ENCODE peak calls at places on chromosomes 2 and 18, in eight cellular contexts. V is Karpas-422, U is activated gamma-delta T cell treated with Interleukin-2 at 50 U/mL for 16 hours, B is neural crest cell, D is SK-N-SH, C is tibial nerve, N is NCI-H1436, E is EL. Z is an unnamed sample.
A peak's percentile ranks its signal among the peaks of the same experiment; 100 is the strongest.

GRCh38 chr18:38459086-38459485 is 893.5 kb upstream of the CELF4 start:
- DNase-seq in N (no peak), E (no peak), C (no peak), U (no peak), D (no peak), B (no peak), V (no peak), Z (no peak)

GRCh38 chr18:70490008-70490933 is 201.4 kb downstream of the SOCS6 start:
- DNase-seq in D (peak; percentile 47), C (peak; percentile 59), B (peak; percentile 51), V (peak; percentile 90), N (peak; percentile 49), U (peak; percentile 21), E (peak; percentile 58), Z (peak; percentile 61)

GRCh38 chr18:26971327-26971918 is 105.9 kb upstream of the AQP4 start:
- DNase-seq in V (no peak), U (no peak), E (no peak), B (no peak), N (no peak), D (no peak), C (no peak), Z (no peak)

GRCh38 chr2:72781500-72781899 is 44.3 kb downstream of the EXOC6B start:
- DNase-seq in D (no peak), B (no peak), V (no peak), U (no peak), E (peak; percentile 12), N (no peak), C (no peak), Z (no peak)

GRCh38 chr18:12741351-12741750 is 38.5 kb downstream of the PSMG2 start:
- DNase-seq in D (peak; percentile 46), B (no peak), E (peak; percentile 96), N (peak; percentile 8), C (no peak), U (no peak), V (no peak), Z (no peak)

GRCh38 chr18:46894124-46894523 is 23.2 kb downstream of the PIAS2 start:
- DNase-seq in V (no peak), E (no peak), N (no peak), U (no peak), C (no peak), D (no peak), B (no peak), Z (no peak)

GRCh38 chr2:131054488-131054887 is 38.8 kb downstream of the FAM168B start:
- DNase-seq in E (no peak), B (no peak), U (no peak), V (no peak), C (no peak), N (no peak), D (no peak), Z (no peak)

GRCh38 chr18:56696966-56697365 is 45.8 kb downstream of the WDR7 start:
- DNase-seq in E (peak; percentile 2), U (no peak), V (no peak), N (no peak), C (no peak), D (no peak), B (no peak), Z (no peak)

GRCh38 chr2:238655974-238656722 is 191.7 kb upstream of the TWIST2 start:
- DNase-seq in E (no peak), V (no peak), C (no peak), B (no peak), N (no peak), U (no peak), D (no peak), Z (no peak)

GRCh38 chr2:168247341-168248305 is at the start of gene STK39:
- DNase-seq in C (peak; percentile 41), B (peak; percentile 65), E (peak; percentile 81), U (peak; percentile 69), V (peak; percentile 90), D (peak; percentile 90), N (peak; percentile 83), Z (peak; percentile 86)

GRCh38 chr2:71498261-71498701 is 44.9 kb downstream of the DYSF start:
- DNase-seq in V (no peak), D (no peak), E (peak; percentile 97), B (no peak), U (no peak), C (no peak), N (no peak), Z (no peak)

Z was measured in HAP-1.